ENCODE peak calls at places on chromosomes 5 and 9, in eight cellular contexts. One of them, this sample, is unnamed.

GRCh38 chr9:78563269-78563668 is 266.3 kb downstream of the PSAT1 start:
- DNase-seq in WTC11: no peak
- DNase-seq in GM20000: no peak
- DNase-seq in spleen: no peak
- DNase-seq in Daoy: no peak
- DNase-seq in iris pigment epithelial cell: no peak
- DNase-seq in GM12864: no peak
- DNase-seq in heart right ventricle: no peak
- DNase-seq in this sample: no peak

GRCh38 chr5:95554331-95554646 is 488 bp downstream of the SKIC3 start:
- DNase-seq in GM12864: no peak
- DNase-seq in WTC11: no peak
- DNase-seq in spleen: no peak
- DNase-seq in GM20000: no peak
- DNase-seq in heart right ventricle: no peak
- DNase-seq in Daoy: no peak
- DNase-seq in iris pigment epithelial cell: no peak
- DNase-seq in this sample: no peak

GRCh38 chr5:76175051-76175666 is 92.0 kb downstream of the SV2C start:
- DNase-seq in spleen: no peak
- DNase-seq in Daoy: peak
- DNase-seq in iris pigment epithelial cell: peak
- DNase-seq in GM20000: peak
- DNase-seq in GM12864: peak
- DNase-seq in WTC11: peak
- DNase-seq in heart right ventricle: no peak
- DNase-seq in this sample: peak

GRCh38 chr5:103393131-103393754 is 134.7 kb downstream of the MACIR start:
- DNase-seq in GM20000: no peak
- DNase-seq in spleen: no peak
- DNase-seq in iris pigment epithelial cell: peak
- DNase-seq in WTC11: no peak
- DNase-seq in heart right ventricle: no peak
- DNase-seq in Daoy: no peak
- DNase-seq in GM12864: no peak
- DNase-seq in this sample: no peak

GRCh38 chr5:60196382-60197113 is 303.0 kb upstream of the PDE4D start:
- DNase-seq in iris pigment epithelial cell: peak
- DNase-seq in spleen: no peak
- DNase-seq in heart right ventricle: no peak
- DNase-seq in Daoy: peak
- DNase-seq in GM12864: no peak
- DNase-seq in GM20000: no peak
- DNase-seq in WTC11: no peak
- DNase-seq in this sample: no peak

GRCh38 chr5:72649449-72649848 is 142.2 kb upstream of the ZNF366 start:
- DNase-seq in spleen: no peak
- DNase-seq in WTC11: no peak
- DNase-seq in GM20000: no peak
- DNase-seq in heart right ventricle: no peak
- DNase-seq in iris pigment epithelial cell: peak
- DNase-seq in Daoy: peak
- DNase-seq in GM12864: no peak
- DNase-seq in this sample: no peak

GRCh38 chr9:136533775-136534157 is 12.1 kb downstream of the NOTCH1 start:
- DNase-seq in heart right ventricle: no peak
- DNase-seq in WTC11: no peak
- DNase-seq in Daoy: peak
- DNase-seq in iris pigment epithelial cell: no peak
- DNase-seq in GM12864: no peak
- DNase-seq in spleen: peak
- DNase-seq in GM20000: peak
- DNase-seq in this sample: no peak

GRCh38 chr9:86376016-86376415 is 21.8 kb upstream of the TUT7 start:
- DNase-seq in WTC11: no peak
- DNase-seq in GM12864: no peak
- DNase-seq in spleen: no peak
- DNase-seq in iris pigment epithelial cell: no peak
- DNase-seq in heart right ventricle: no peak
- DNase-seq in GM20000: no peak
- DNase-seq in Daoy: no peak
- DNase-seq in this sample: no peak

GRCh38 chr5:161183559-161183958 is 331.5 kb upstream of the ATP10B start:
- DNase-seq in GM20000: no peak
- DNase-seq in iris pigment epithelial cell: no peak
- DNase-seq in heart right ventricle: no peak
- DNase-seq in GM12864: no peak
- DNase-seq in spleen: no peak
- DNase-seq in Daoy: no peak
- DNase-seq in WTC11: no peak
- DNase-seq in this sample: no peak

GRCh38 chr9:125233678-125234077 is 7.5 kb downstream of the HSPA5 start:
- DNase-seq in heart right ventricle: no peak
- DNase-seq in GM12864: no peak
- DNase-seq in Daoy: peak
- DNase-seq in iris pigment epithelial cell: peak
- DNase-seq in GM20000: no peak
- DNase-seq in spleen: no peak
- DNase-seq in WTC11: no peak
- DNase-seq in this sample: no peak

GRCh38 chr5:1487079-1487764 is 36.5 kb downstream of the LPCAT1 start:
- DNase-seq in WTC11: no peak
- DNase-seq in GM12864: no peak
- DNase-seq in iris pigment epithelial cell: no peak
- DNase-seq in Daoy: no peak
- DNase-seq in GM20000: no peak
- DNase-seq in spleen: no peak
- DNase-seq in heart right ventricle: no peak
- DNase-seq in this sample: no peak

GRCh38 chr5:32852535-32852934 is 141.4 kb downstream of the NPR3 start:
- DNase-seq in heart right ventricle: no peak
- DNase-seq in Daoy: peak
- DNase-seq in spleen: no peak
- DNase-seq in iris pigment epithelial cell: peak
- DNase-seq in GM20000: no peak
- DNase-seq in WTC11: peak
- DNase-seq in GM12864: no peak
- DNase-seq in this sample: no peak

GRCh38 chr9:92342825-92343488 is 17.2 kb downstream of the CENPP start:
- DNase-seq in heart right ventricle: no peak
- DNase-seq in Daoy: no peak
- DNase-seq in iris pigment epithelial cell: peak
- DNase-seq in GM12864: no peak
- DNase-seq in spleen: no peak
- DNase-seq in WTC11: no peak
- DNase-seq in GM20000: no peak
- DNase-seq in this sample: no peak

GRCh38 chr5:115289104-115289503 is 7.3 kb downstream of the CCDC112 start:
- DNase-seq in GM20000: no peak
- DNase-seq in iris pigment epithelial cell: no peak
- DNase-seq in Daoy: no peak
- DNase-seq in GM12864: no peak
- DNase-seq in WTC11: no peak
- DNase-seq in spleen: no peak
- DNase-seq in heart right ventricle: no peak
- DNase-seq in this sample: no peak

GRCh38 chr9:106801816-106802215 is 61.1 kb upstream of the ZNF462 start:
- DNase-seq in heart right ventricle: no peak
- DNase-seq in GM12864: no peak
- DNase-seq in spleen: no peak
- DNase-seq in GM20000: no peak
- DNase-seq in Daoy: no peak
- DNase-seq in iris pigment epithelial cell: no peak
- DNase-seq in WTC11: no peak
- DNase-seq in this sample: no peak

GRCh38 chr5:73322453-73323076 is 126.0 kb downstream of the FOXD1 start:
- DNase-seq in iris pigment epithelial cell: no peak
- DNase-seq in Daoy: no peak
- DNase-seq in WTC11: no peak
- DNase-seq in spleen: no peak
- DNase-seq in GM20000: no peak
- DNase-seq in heart right ventricle: no peak
- DNase-seq in GM12864: no peak
- DNase-seq in this sample: no peak

GRCh38 chr9:21711504-21711903 is 90.9 kb upstream of the MTAP start:
- DNase-seq in GM20000: no peak
- DNase-seq in spleen: no peak
- DNase-seq in iris pigment epithelial cell: peak
- DNase-seq in WTC11: no peak
- DNase-seq in GM12864: no peak
- DNase-seq in Daoy: no peak
- DNase-seq in heart right ventricle: no peak
- DNase-seq in this sample: no peak

GRCh38 chr5:131394128-131394527 is 130.3 kb downstream of the CDC42SE2 start:
- DNase-seq in heart right ventricle: no peak
- DNase-seq in Daoy: peak
- DNase-seq in spleen: no peak
- DNase-seq in GM12864: no peak
- DNase-seq in GM20000: peak
- DNase-seq in iris pigment epithelial cell: peak
- DNase-seq in WTC11: no peak
- DNase-seq in this sample: no peak

GRCh38 chr9:70618784-70619183 is 204.3 kb upstream of the KLF9 start:
- DNase-seq in GM12864: no peak
- DNase-seq in GM20000: no peak
- DNase-seq in heart right ventricle: peak
- DNase-seq in WTC11: no peak
- DNase-seq in spleen: no peak
- DNase-seq in Daoy: no peak
- DNase-seq in iris pigment epithelial cell: no peak
- DNase-seq in this sample: no peak